ENCODE peak calls at places on chromosomes 16 and 17, in eight cellular contexts. I is A549; C is pancreas; Z is PC-3; H is aorta; B is ascending aorta; P is naive thymus-derived CD4-positive, alpha-beta T cell; T is left ventricle myocardium inferior. J is an unnamed sample.

GRCh38 chr17:732788-733720 is 658 bp downstream of the TLCD3A start:
- DNase-seq in I (peak), P (peak), C (peak), B (no peak), T (peak), H (peak), Z (peak), J (no peak)

GRCh38 chr17:37607637-37608368 is 1.4 kb downstream of the SYNRG start:
- DNase-seq in P (peak), H (no peak), B (no peak), I (no peak), C (no peak), T (no peak), Z (no peak), J (no peak)

GRCh38 chr16:21964353-21964752 is 11.2 kb downstream of the UQCRC2 start:
- DNase-seq in T (no peak), Z (no peak), C (no peak), P (no peak), I (no peak), B (no peak), H (no peak), J (no peak)

GRCh38 chr17:38910325-38910724 is 15.1 kb upstream of the LASP1NB start:
- DNase-seq in Z (no peak), P (no peak), T (no peak), B (no peak), H (peak), C (no peak), I (no peak), J (no peak)

GRCh38 chr17:43224146-43224705 is 4.2 kb downstream of the CCDC200 start:
- DNase-seq in C (no peak), T (no peak), P (no peak), H (peak), Z (no peak), B (no peak), I (no peak), J (no peak)

GRCh38 chr16:53773150-53773846 is 69.3 kb downstream of the FTO start:
- DNase-seq in P (no peak), H (no peak), B (no peak), T (no peak), I (peak), Z (peak), C (no peak), J (no peak)

GRCh38 chr17:30095507-30096244 is 20.9 kb upstream of the NSRP1 start:
- DNase-seq in B (no peak), I (peak), H (no peak), Z (peak), C (no peak), T (no peak), P (no peak), J (no peak)

GRCh38 chr16:78703951-78704350 is 604.5 kb downstream of the WWOX start:
- DNase-seq in B (no peak), T (no peak), I (no peak), H (no peak), C (no peak), Z (no peak), P (no peak), J (no peak)

GRCh38 chr17:15649861-15650391 is 30.4 kb upstream of the FBXW10B start:
- DNase-seq in P (no peak), C (no peak), T (no peak), Z (peak), I (peak), B (no peak), H (peak), J (no peak)

GRCh38 chr16:12674096-12674495 is 129.6 kb downstream of the CPPED1 start:
- DNase-seq in P (no peak), C (no peak), T (no peak), B (no peak), I (peak), Z (no peak), H (no peak), J (no peak)

GRCh38 chr17:13086142-13086769 is 68.4 kb upstream of the ELAC2 start:
- DNase-seq in H (no peak), I (no peak), T (peak), B (no peak), C (no peak), Z (no peak), P (no peak), J (no peak)

GRCh38 chr16:9567674-9568073 is 476.2 kb downstream of the HAPSTR1 start:
- DNase-seq in C (no peak), Z (no peak), T (no peak), B (no peak), I (no peak), P (no peak), H (no peak), J (no peak)

GRCh38 chr17:47265983-47266541 is 12.4 kb downstream of the ITGB3 start:
- DNase-seq in Z (peak), I (peak), H (no peak), C (no peak), T (no peak), P (no peak), B (no peak), J (no peak)

GRCh38 chr16:82750078-82750477 is 123.3 kb downstream of the CDH13 start:
- DNase-seq in H (no peak), P (no peak), T (no peak), C (no peak), I (no peak), B (no peak), Z (no peak), J (no peak)

GRCh38 chr17:37239690-37240344 is 136.0 kb upstream of the C17orf78 start:
- DNase-seq in P (no peak), Z (peak), B (no peak), H (no peak), T (no peak), I (peak), C (no peak), J (no peak)

GRCh38 chr16:86516618-86517003 is 6.3 kb downstream of the FOXF1 start:
- DNase-seq in C (peak), T (no peak), H (peak), B (no peak), Z (no peak), I (no peak), P (no peak), J (no peak)

GRCh38 chr17:57668332-57668731 is 76.8 kb downstream of the CCDC182 start:
- DNase-seq in I (no peak), Z (no peak), B (no peak), T (no peak), C (no peak), H (no peak), P (no peak), J (no peak)

GRCh38 chr16:67676516-67676915 is 9.9 kb downstream of the C16orf86 start:
- DNase-seq in Z (peak), B (no peak), T (no peak), P (no peak), I (no peak), H (no peak), C (no peak), J (no peak)

GRCh38 chr17:3683054-3683511 is 12.9 kb downstream of the P2RX5 start:
- DNase-seq in I (peak), P (peak), Z (peak), B (no peak), H (no peak), C (no peak), T (no peak), J (peak)

GRCh38 chr16:84514874-84515835 is 10.7 kb upstream of the MEAK7 start:
- DNase-seq in Z (no peak), H (peak), C (no peak), P (peak), I (no peak), T (peak), B (no peak), J (peak)

GRCh38 chr17:29412780-29413565 is 22.8 kb downstream of the TAOK1 start:
- DNase-seq in Z (peak), B (no peak), C (no peak), P (no peak), T (no peak), H (no peak), I (no peak), J (no peak)

GRCh38 chr17:39627717-39628516 is 1.2 kb downstream of the PPP1R1B start:
- DNase-seq in B (no peak), T (no peak), C (no peak), H (no peak), P (no peak), Z (no peak), I (no peak), J (no peak)

GRCh38 chr17:59829217-59830006 is 63.3 kb downstream of the TUBD1 start:
- DNase-seq in T (no peak), P (peak), C (no peak), B (no peak), H (no peak), I (peak), Z (peak), J (no peak)

DNA sequence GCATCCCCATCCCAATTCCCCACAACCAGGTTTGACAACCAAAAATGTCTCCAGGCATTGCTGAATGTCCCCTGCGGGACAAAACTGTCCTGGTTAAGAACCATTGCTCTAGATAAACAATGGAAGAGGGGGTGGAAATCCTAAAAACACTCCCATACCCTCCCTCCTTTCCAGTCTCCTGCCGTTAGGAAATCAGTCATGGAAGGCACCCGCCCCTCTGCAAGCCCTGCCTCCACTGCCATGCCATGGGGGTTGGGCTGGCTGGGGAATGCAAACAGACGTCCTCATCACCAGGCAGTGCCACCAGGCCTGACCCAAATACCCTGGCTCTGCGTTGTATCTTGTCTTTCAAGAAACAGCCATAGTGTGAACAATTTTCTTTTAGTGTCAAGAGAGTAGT is 57.5 kb downstream of the CYTH1 start:
- DNase-seq in I (no peak), T (no peak), B (no peak), Z (no peak), C (no peak), H (no peak), P (no peak), J (no peak)
- H3K27ac ChIP-seq in I (no peak), T (peak), B (no peak), Z (no peak), C (no peak), H (no peak), P (peak), J (peak)

GRCh38 chr17:33038740-33039139 is 47.1 kb downstream of the SPACA3 start:
- DNase-seq in I (peak), C (no peak), P (peak), B (no peak), Z (peak), T (no peak), H (no peak), J (no peak)
- H3K4me3 ChIP-seq in I (no peak), C (no peak), P (no peak), B (no peak), Z (no peak), T (no peak), H (no peak), J (no peak)

GRCh38 chr16:1197237-1197866 is 27.7 kb downstream of the TPSG1 start:
- DNase-seq in T (no peak), C (no peak), Z (no peak), P (no peak), H (no peak), I (no peak), B (no peak), J (no peak)
- H3K27ac ChIP-seq in T (no peak), C (no peak), Z (no peak), P (no peak), H (no peak), I (no peak), B (no peak), J (no peak)

GRCh38 chr16:16063685-16064084 is 114.3 kb downstream of the ABCC1 start:
- DNase-seq in I (no peak), T (no peak), B (no peak), C (no peak), P (no peak), H (no peak), Z (no peak), J (no peak)
- H3K4me3 ChIP-seq in I (no peak), T (no peak), B (no peak), C (no peak), P (no peak), H (no peak), Z (no peak), J (no peak)

DNA sequence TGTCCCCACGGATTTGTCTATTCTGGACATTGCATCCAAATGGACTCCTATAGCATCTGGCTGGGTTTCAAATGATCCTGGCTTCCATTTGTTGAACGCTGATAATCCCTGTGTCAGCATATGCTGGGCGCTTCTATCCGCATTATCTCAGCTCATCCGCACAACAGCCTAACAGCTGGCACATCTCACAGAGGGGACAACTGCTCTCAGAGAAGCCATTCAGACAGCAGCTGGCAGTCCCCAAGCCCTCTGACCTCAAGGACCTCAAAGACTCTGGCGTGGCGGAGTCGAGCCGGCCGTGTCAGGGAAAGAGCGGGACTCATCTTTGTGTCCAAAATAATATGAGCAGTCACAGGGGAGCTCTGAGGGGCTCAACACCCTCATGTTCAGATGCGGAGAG is 82.3 kb downstream of the NT5M start:
- DNase-seq in I (no peak), Z (no peak), P (no peak), C (peak), T (no peak), H (no peak), B (no peak), J (no peak)
- H3K27ac ChIP-seq in I (no peak), Z (no peak), P (no peak), C (no peak), T (peak), H (no peak), B (no peak), J (no peak)

GRCh38 chr16:325375-326155 is 27.0 kb downstream of the AXIN1 start:
- DNase-seq in P (no peak), T (no peak), H (no peak), Z (no peak), I (no peak), C (no peak), B (no peak), J (no peak)

GRCh38 chr16:324201-324450 is 28.4 kb downstream of the AXIN1 start:
- DNase-seq in B (no peak), I (no peak), P (no peak), Z (no peak), C (no peak), H (no peak), T (no peak), J (no peak)

GRCh38 chr16:321532-321931 is 31.0 kb downstream of the AXIN1 start:
- DNase-seq in H (no peak), C (no peak), T (no peak), P (no peak), I (no peak), Z (no peak), B (no peak), J (no peak)

GRCh38 chr16:322476-323143 is 29.9 kb downstream of the AXIN1 start:
- DNase-seq in B (no peak), Z (no peak), H (no peak), P (no peak), I (no peak), C (no peak), T (no peak), J (no peak)

DNA sequence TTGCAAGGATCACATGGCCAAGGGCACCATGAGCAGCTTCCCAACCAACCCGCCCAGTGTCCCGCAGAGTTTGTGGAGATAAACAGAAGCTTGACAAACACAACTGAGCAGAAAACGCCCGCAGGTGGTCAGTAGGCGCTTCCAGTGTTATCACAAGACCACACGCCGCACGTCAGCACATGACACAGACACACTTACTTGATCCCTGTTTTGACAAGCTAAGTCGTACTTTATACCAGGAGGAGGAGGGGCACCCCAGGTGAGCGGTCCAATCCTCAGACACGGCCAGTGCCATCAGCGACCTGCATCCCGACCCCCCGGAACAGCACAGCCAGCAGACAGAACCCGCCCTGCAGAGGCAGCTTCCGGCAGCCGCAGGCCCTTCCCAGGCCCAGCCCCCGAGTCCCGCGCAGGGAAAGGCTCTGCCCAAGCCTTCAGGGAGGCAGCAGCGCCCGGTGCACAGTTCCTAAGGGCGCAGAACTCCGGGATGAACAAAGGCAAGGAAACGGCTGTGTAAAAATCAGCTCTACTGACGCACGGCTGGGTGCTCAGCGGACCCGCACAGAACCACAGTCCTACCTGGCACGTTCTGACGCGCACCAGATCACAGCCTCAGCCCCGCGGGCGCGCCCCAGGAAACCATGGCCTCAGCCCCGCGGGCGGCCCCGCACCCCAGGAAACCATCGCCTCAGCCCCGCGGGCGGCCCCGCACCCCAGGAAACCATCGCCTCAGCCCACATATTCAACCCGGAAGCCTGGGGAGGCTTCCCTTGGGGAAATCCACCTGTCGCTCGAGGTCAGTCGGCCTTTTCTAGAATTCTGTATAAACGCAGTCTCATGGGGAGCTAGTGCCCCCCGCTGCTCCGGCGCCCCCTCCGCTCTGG is 27.8 kb downstream of the AXIN1 start:
- DNase-seq in C (no peak), B (no peak), I (no peak), P (peak), T (peak), H (peak), Z (no peak), J (peak)
- H3K4me3 ChIP-seq in C (no peak), B (peak), I (no peak), P (peak), T (peak), H (no peak), Z (no peak), J (peak)